ENCODE peak calls at places on chromosome 18, in six cellular contexts. H, P, L, F, S and J are unnamed samples.

GRCh38 chr18:73840319-73841065 is 307.1 kb downstream of the FBXO15 start:
- DNase-seq in H (no peak), P (no peak), L (no peak), F (no peak), S (no peak), J (no peak)

GRCh38 chr18:62625019-62625418 is 90.3 kb upstream of the PHLPP1 start:
- DNase-seq in H (no peak), P (no peak), L (peak), F (no peak), S (peak), J (no peak)

GRCh38 chr18:37698508-37699035 is 133.0 kb upstream of the CELF4 start:
- DNase-seq in H (no peak), P (no peak), L (no peak), F (no peak), S (peak), J (no peak)

GRCh38 chr18:33128581-33128980 is 311.9 kb downstream of the CCDC178 start:
- DNase-seq in H (no peak), P (no peak), L (no peak), F (no peak), S (no peak), J (peak)

GRCh38 chr18:13914170-13914569 is 1.2 kb downstream of the MC2R start:
- DNase-seq in H (no peak), P (no peak), L (no peak), F (no peak), S (no peak), J (no peak)

GRCh38 chr18:4125246-4125938 is 329.7 kb downstream of the DLGAP1 start:
- DNase-seq in H (no peak), P (no peak), L (no peak), F (no peak), S (no peak), J (peak)

GRCh38 chr18:25239636-25240468 is 112.1 kb downstream of the ZNF521 start:
- DNase-seq in H (no peak), P (no peak), L (no peak), F (no peak), S (no peak), J (no peak)

GRCh38 chr18:70181015-70181414 is 24.5 kb downstream of the RTTN start:
- DNase-seq in H (peak), P (no peak), L (peak), F (peak), S (peak), J (peak)

GRCh38 chr18:51908598-51908944 is 431.4 kb upstream of the DCC start:
- DNase-seq in H (no peak), P (no peak), L (no peak), F (no peak), S (no peak), J (no peak)

GRCh38 chr18:6024740-6025139 is 129.4 kb upstream of the TMEM200C start:
- DNase-seq in H (no peak), P (no peak), L (no peak), F (no peak), S (no peak), J (no peak)

GRCh38 chr18:47151457-47151856 is 1.2 kb upstream of the HDHD2 start:
- DNase-seq in H (no peak), P (no peak), L (no peak), F (no peak), S (no peak), J (no peak)

GRCh38 chr18:26902296-26902695 is 36.8 kb upstream of the AQP4 start:
- DNase-seq in H (no peak), P (no peak), L (no peak), F (no peak), S (no peak), J (no peak)

GRCh38 chr18:31079973-31080372 is 22.2 kb downstream of the DSC2 start:
- DNase-seq in H (no peak), P (no peak), L (no peak), F (no peak), S (no peak), J (no peak)

GRCh38 chr18:49725809-49726514 is 87.4 kb downstream of the ACAA2 start:
- DNase-seq in H (peak), P (no peak), L (peak), F (peak), S (peak), J (peak)

GRCh38 chr18:66582151-66582550 is 21.7 kb downstream of the CDH19 start:
- DNase-seq in H (no peak), P (no peak), L (no peak), F (no peak), S (no peak), J (no peak)

GRCh38 chr18:12336887-12337286 is 28.8 kb downstream of the TUBB6 start:
- DNase-seq in H (peak), P (no peak), L (peak), F (peak), S (peak), J (peak)

GRCh38 chr18:46343940-46344372 is 239.8 kb downstream of the HAUS1 start:
- DNase-seq in H (no peak), P (peak), L (no peak), F (no peak), S (peak), J (no peak)

GRCh38 chr18:74949611-74950010 is 259.3 kb downstream of the PTGR3 start:
- DNase-seq in H (no peak), P (no peak), L (no peak), F (no peak), S (no peak), J (no peak)

GRCh38 chr18:1048048-1048447 is 143.4 kb downstream of the ADCYAP1 start:
- DNase-seq in H (no peak), P (no peak), L (no peak), F (no peak), S (no peak), J (peak)

GRCh38 chr18:79944746-79945117 is 6.7 kb downstream of the SLC66A2 start:
- DNase-seq in H (no peak), P (no peak), L (no peak), F (no peak), S (no peak), J (no peak)

GRCh38 chr18:62516242-62516641 is 6.6 kb upstream of the ZCCHC2 start:
- DNase-seq in H (no peak), P (no peak), L (no peak), F (no peak), S (no peak), J (no peak)

GRCh38 chr18:24068945-24069693 is 54.6 kb downstream of the TTC39C start:
- DNase-seq in H (no peak), P (no peak), L (no peak), F (no peak), S (no peak), J (no peak)

GRCh38 chr18:34929336-34929780 is 111.9 kb upstream of the MAPRE2 start:
- DNase-seq in H (peak), P (no peak), L (peak), F (peak), S (peak), J (peak)

GRCh38 chr18:77067315-77068061 is 65.1 kb downstream of the MBP start:
- DNase-seq in H (peak), P (peak), L (no peak), F (peak), S (peak), J (peak)

GRCh38 chr18:39435986-39436385 is 1870.4 kb upstream of the CELF4 start:
- DNase-seq in H (no peak), P (no peak), L (no peak), F (peak), S (no peak), J (no peak)

GRCh38 chr18:58146099-58146498 is 102.1 kb downstream of the NEDD4L start:
- DNase-seq in H (no peak), P (no peak), L (no peak), F (no peak), S (no peak), J (no peak)

GRCh38 chr18:35581555-35582309 is at the start of gene GALNT1:
- DNase-seq in H (peak), P (peak), L (no peak), F (peak), S (peak), J (no peak)

GRCh38 chr18:27871731-27872130 is 305.2 kb downstream of the CDH2 start:
- DNase-seq in H (no peak), P (no peak), L (no peak), F (no peak), S (no peak), J (no peak)

GRCh38 chr18:71116535-71116934 is 827.7 kb downstream of the SOCS6 start:
- DNase-seq in H (no peak), P (no peak), L (no peak), F (no peak), S (no peak), J (no peak)

GRCh38 chr18:21099442-21099841 is 12.2 kb downstream of the ROCK1 start:
- DNase-seq in H (no peak), P (no peak), L (no peak), F (no peak), S (no peak), J (no peak)

GRCh38 chr18:77151791-77152517 is 19.4 kb upstream of the MBP start:
- DNase-seq in H (no peak), P (no peak), L (no peak), F (no peak), S (no peak), J (no peak)

GRCh38 chr18:2173464-2173863 is 397.8 kb downstream of the METTL4 start:
- DNase-seq in H (peak), P (no peak), L (no peak), F (no peak), S (peak), J (peak)

GRCh38 chr18:6947328-6948030 is 170.1 kb downstream of the LAMA1 start:
- DNase-seq in H (no peak), P (no peak), L (no peak), F (no peak), S (no peak), J (no peak)

GRCh38 chr18:47912794-47913594 is 17.5 kb downstream of the SMAD2 start:
- DNase-seq in H (no peak), P (peak), L (no peak), F (no peak), S (no peak), J (no peak)